ENCODE peak calls at places on chromosomes 7 and 10, in four cellular contexts. M, D, H and A are unnamed samples.

GRCh38 chr10:22475857-22476600 is 130.7 kb downstream of the SPAG6 start:
- DNase-seq in M (no peak), D (peak; percentile 65), H (peak; percentile 44), A (no peak)

GRCh38 chr10:71285180-71285545 is 33.9 kb upstream of the SLC29A3 start:
- DNase-seq in M (peak; percentile 65), D (peak; percentile 91), H (peak; percentile 60), A (no peak)

GRCh38 chr7:20200965-20201364 is 16.2 kb downstream of the MACC1 start:
- DNase-seq in M (no peak), D (no peak), H (no peak), A (no peak)

GRCh38 chr10:31242902-31243301 is 76.1 kb upstream of the ZEB1 start:
- DNase-seq in M (peak; percentile 86), D (peak; percentile 14), H (peak; percentile 90), A (no peak)

GRCh38 chr7:93021748-93022147 is 96.0 kb downstream of the SAMD9 start:
- DNase-seq in M (no peak), D (no peak), H (no peak), A (no peak)

GRCh38 chr7:133572087-133572486 is 319.2 kb downstream of the EXOC4 start:
- DNase-seq in M (no peak), D (no peak), H (no peak), A (no peak)

GRCh38 chr7:40382145-40382544 is 247.3 kb downstream of the SUGCT start:
- DNase-seq in M (no peak), D (no peak), H (no peak), A (no peak)

GRCh38 chr7:133560900-133561299 is 308.0 kb downstream of the EXOC4 start:
- DNase-seq in M (no peak), D (no peak), H (no peak), A (no peak)

GRCh38 chr7:142669074-142669654 is 80.1 kb upstream of the PRSS1 start:
- DNase-seq in M (no peak), D (peak; percentile 36), H (peak; percentile 54), A (no peak)

GRCh38 chr10:78513986-78514385 is 480.3 kb downstream of the RPS24 start:
- DNase-seq in M (no peak), D (no peak), H (peak; percentile 11), A (no peak)

GRCh38 chr7:38141187-38141586 is 36.9 kb upstream of the STARD3NL start:
- DNase-seq in M (no peak), D (no peak), H (no peak), A (no peak)

GRCh38 chr10:48251525-48252353 is 22.8 kb downstream of the FRMPD2 start:
- DNase-seq in M (no peak), D (no peak), H (no peak), A (no peak)

GRCh38 chr10:68105820-68106219 is 3.5 kb upstream of the MYPN start:
- DNase-seq in M (no peak), D (no peak), H (no peak), A (no peak)

GRCh38 chr7:119522263-119522662 is 750.7 kb upstream of the KCND2 start:
- DNase-seq in M (no peak), D (no peak), H (no peak), A (no peak)

GRCh38 chr7:108244110-108244509 is 113.9 kb upstream of the LAMB4 start:
- DNase-seq in M (no peak), D (no peak), H (no peak), A (no peak)

GRCh38 chr7:150685219-150686029 is at the start of gene GIMAP2:
- DNase-seq in M (no peak), D (no peak), H (no peak), A (no peak)

GRCh38 chr7:2100278-2101205 is 132.2 kb downstream of the MAD1L1 start:
- DNase-seq in M (no peak), D (no peak), H (peak; percentile 24), A (no peak)

GRCh38 chr10:132442636-132443035 is 45.6 kb downstream of the PWWP2B start:
- DNase-seq in M (no peak), D (no peak), H (no peak), A (no peak)

GRCh38 chr10:28730031-28730778 is 52.9 kb downstream of the BAMBI start:
- DNase-seq in M (no peak), D (no peak), H (no peak), A (no peak)

GRCh38 chr7:45638916-45639315 is 64.7 kb downstream of the ADCY1 start:
- DNase-seq in M (no peak), D (no peak), H (no peak), A (no peak)

GRCh38 chr7:133853706-133854276 is 273.3 kb upstream of the LRGUK start:
- DNase-seq in M (no peak), D (peak; percentile 57), H (peak; percentile 77), A (no peak)

GRCh38 chr10:70918851-70919530 is 30.6 kb upstream of the PCBD1 start:
- DNase-seq in M (no peak), D (no peak), H (no peak), A (no peak)

GRCh38 chr10:131561897-131562296 is 250.4 kb upstream of the TCERG1L start:
- DNase-seq in M (no peak), D (no peak), H (no peak), A (no peak)

GRCh38 chr10:71868192-71868697 is 17.2 kb upstream of the PSAP start:
- DNase-seq in M (no peak), D (no peak), H (no peak), A (no peak)